ENCODE peak calls at places on chromosomes 13 and 19, in five cellular contexts. J is ovary, A is GM23338, O is fibroblast of lung, T is uterus. N is an unnamed sample.

GRCh38 chr13:107025991-107026390 is 458.1 kb upstream of the ARGLU1 start:
- DNase-seq in A (no peak), T (peak; percentile 19), O (peak; percentile 77), J (no peak), N (no peak)

GRCh38 chr19:43639507-43640423 is at the start of gene CADM4:
- DNase-seq in J (peak; percentile 65), T (peak; percentile 36), O (no peak), A (peak; percentile 57), N (peak; percentile 79)

GRCh38 chr13:96652506-96652905 is 341.8 kb downstream of the OXGR1 start:
- DNase-seq in O (peak; percentile 3), J (no peak), T (no peak), A (no peak), N (no peak)

GRCh38 chr13:105389373-105389772 is 1146.1 kb downstream of the EFNB2 start:
- DNase-seq in O (no peak), T (no peak), A (no peak), J (no peak), N (no peak)

GRCh38 chr19:31408460-31409124 is 59.4 kb upstream of the TSHZ3 start:
- DNase-seq in J (no peak), O (peak; percentile 85), T (peak; percentile 22), A (no peak), N (no peak)

GRCh38 chr19:35436477-35437141 is 11.4 kb upstream of the FFAR2 start:
- DNase-seq in T (no peak), J (peak; percentile 46), A (no peak), O (peak; percentile 63), N (no peak)

GRCh38 chr13:100465558-100465957 is 123.0 kb downstream of the GGACT start:
- DNase-seq in J (no peak), T (no peak), O (no peak), A (no peak), N (no peak)

GRCh38 chr13:51541809-51542258 is 42.4 kb upstream of the WDFY2 start:
- DNase-seq in T (peak; percentile 39), O (no peak), J (no peak), A (no peak), N (no peak)

GRCh38 chr13:40639226-40639681 is 27.2 kb downstream of the FOXO1 start:
- DNase-seq in O (peak; percentile 53), A (no peak), J (no peak), T (no peak), N (no peak)

GRCh38 chr13:51822106-51822840 is 18.3 kb upstream of the DHRS12 start:
- DNase-seq in J (no peak), O (no peak), A (no peak), T (no peak), N (no peak)

GRCh38 chr13:20798027-20798426 is 24.3 kb upstream of the EEF1AKMT1 start:
- DNase-seq in T (no peak), A (no peak), J (no peak), O (no peak), N (no peak)

GRCh38 chr13:112454648-112455334 is 78.6 kb downstream of the SPACA7 start:
- DNase-seq in A (no peak), T (no peak), O (no peak), J (no peak), N (no peak)

GRCh38 chr13:40375522-40376171 is 290.8 kb downstream of the FOXO1 start:
- DNase-seq in O (no peak), A (no peak), J (no peak), T (no peak), N (no peak)

GRCh38 chr13:33606692-33607091 is 211.3 kb upstream of the RFC3 start:
- DNase-seq in J (no peak), A (peak; percentile 59), O (peak; percentile 20), T (no peak), N (no peak)

GRCh38 chr13:39353988-39354387 is 249.0 kb downstream of the LHFPL6 start:
- DNase-seq in O (peak; percentile 21), J (no peak), T (no peak), A (no peak), N (no peak)

GRCh38 chr13:102907886-102908515 is 62.2 kb downstream of the ERCC5 start:
- DNase-seq in O (no peak), J (no peak), A (no peak), T (no peak), N (no peak)

GRCh38 chr19:55646889-55647731 is 902 bp upstream of the CCDC106 start:
- DNase-seq in A (no peak), O (no peak), T (no peak), J (no peak), N (no peak)

GRCh38 chr13:95502216-95502615 is 50.3 kb upstream of the CLDN10 start:
- DNase-seq in O (no peak), T (no peak), J (no peak), A (no peak), N (no peak)

GRCh38 chr13:47901451-47901850 is 99.6 kb downstream of the SUCLA2 start:
- DNase-seq in T (no peak), O (no peak), A (no peak), J (no peak), N (no peak)

GRCh38 chr19:49453013-49453756 is at the start of gene ALDH16A1:
- DNase-seq in J (peak; percentile 98), O (peak; percentile 98), A (peak; percentile 100), T (peak; percentile 98), N (peak; percentile 100)

GRCh38 chr13:51832471-51833152 is 12.4 kb downstream of the TMEM272 start:
- DNase-seq in T (no peak), O (peak; percentile 28), A (peak; percentile 43), J (no peak), N (no peak)

GRCh38 chr19:722553-723101 is 13.9 kb downstream of the PALM start:
- DNase-seq in T (peak; percentile 54), J (peak; percentile 64), O (no peak), A (no peak), N (peak; percentile 82)

GRCh38 chr19:34041922-34042521 is 130.3 kb upstream of the LSM14A start:
- DNase-seq in T (peak; percentile 19), A (peak; percentile 88), J (peak; percentile 72), O (peak; percentile 37), N (peak; percentile 87)

GRCh38 chr19:28609944-28610343 is 603.0 kb downstream of the UQCRFS1 start:
- DNase-seq in O (no peak), A (no peak), J (no peak), T (no peak), N (no peak)
- H3K4me1 ChIP-seq in O (no peaks in the 10 kb centered on the region), A (no peaks in the 10 kb centered on the region), J (no peaks in the 10 kb centered on the region), T (no peaks in the 10 kb centered on the region), N (no peaks in the 10 kb centered on the region)

GRCh38 chr13:69567514-69567913 is 540.1 kb upstream of the ATXN8OS start:
- DNase-seq in T (no peak), J (no peak), A (no peak), O (no peak), N (no peak)

GRCh38 chr13:69566104-69566716 is 541.4 kb upstream of the ATXN8OS start:
- DNase-seq in T (no peak), O (no peak), A (no peak), J (no peak), N (no peak)

DNA sequence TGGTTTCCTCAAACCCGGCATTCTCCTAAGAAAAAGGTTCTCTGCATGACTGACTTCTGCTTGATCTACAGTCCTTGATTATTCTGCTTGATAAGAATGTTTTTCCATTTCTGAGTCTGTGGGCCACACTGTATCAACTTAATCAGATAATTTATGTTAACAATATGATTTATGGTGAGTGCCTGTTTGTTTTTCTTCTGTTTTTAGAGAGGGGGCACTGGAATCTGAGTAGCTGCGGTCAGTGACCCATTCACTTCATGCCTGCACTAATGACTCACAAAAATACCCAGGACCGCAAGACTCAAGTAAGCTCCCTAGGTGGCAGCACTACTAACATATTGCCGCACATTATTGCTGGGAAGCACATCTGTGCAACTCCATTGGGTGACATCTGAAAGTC is 542.3 kb upstream of the ATXN8OS start:
- DNase-seq in T (no peak), O (peak; percentile 41), A (peak; percentile 80), J (no peak), N (no peak)
- TF ChIP-seq CTCF in T (no peak), O (no peak), A (peak; percentile 75), J (no peak), N (no peak)

GRCh38 chr13:49585220-49586157 is at the start of gene RCBTB1:
- DNase-seq in T (peak; percentile 55), J (peak; percentile 72), O (peak; percentile 58), A (peak; percentile 86), N (peak; percentile 93)

GRCh38 chr13:49584771-49585182 is 581 bp downstream of the RCBTB1 start:
- DNase-seq in A (peak; percentile 31), J (no peak), T (no peak), O (no peak), N (no peak)

GRCh38 chr13:49586717-49587116 is 1.4 kb upstream of the RCBTB1 start:
- DNase-seq in J (no peak), T (no peak), O (no peak), A (no peak), N (no peak)

DNA sequence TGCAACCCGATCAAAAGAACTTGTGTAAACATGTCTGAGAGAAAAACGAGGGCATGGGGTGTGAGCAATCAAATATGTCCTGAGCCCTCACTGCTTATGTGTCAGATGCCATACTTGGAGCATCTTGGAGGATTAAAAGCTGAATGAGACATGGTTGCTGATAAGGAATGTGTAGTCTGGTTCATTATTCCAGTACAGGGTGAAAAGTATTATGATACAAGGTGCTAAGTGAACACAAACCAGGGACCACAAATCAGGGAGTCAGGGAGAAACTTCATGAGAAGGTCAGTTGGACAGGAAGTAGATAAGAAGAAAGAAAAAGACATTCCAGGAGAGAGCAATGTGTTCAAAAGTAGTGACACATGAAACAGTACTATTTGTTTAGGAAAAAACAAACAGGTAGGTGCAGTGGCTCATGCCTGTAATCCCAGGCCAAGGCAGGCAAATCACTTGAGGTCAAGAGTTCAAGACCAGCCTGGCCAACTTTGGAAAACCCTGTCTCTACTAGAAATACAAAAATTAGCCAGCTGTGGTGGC is 2.0 kb upstream of the RCBTB1 start:
- DNase-seq in O (peak; percentile 30), T (no peak), A (no peak), J (no peak), N (no peak)
- H3K27ac ChIP-seq in O (no peak overlapping the region), T (no peak overlapping the region), A (no peak overlapping the region), J (no peak overlapping the region), N (no peak overlapping the region)

DNA sequence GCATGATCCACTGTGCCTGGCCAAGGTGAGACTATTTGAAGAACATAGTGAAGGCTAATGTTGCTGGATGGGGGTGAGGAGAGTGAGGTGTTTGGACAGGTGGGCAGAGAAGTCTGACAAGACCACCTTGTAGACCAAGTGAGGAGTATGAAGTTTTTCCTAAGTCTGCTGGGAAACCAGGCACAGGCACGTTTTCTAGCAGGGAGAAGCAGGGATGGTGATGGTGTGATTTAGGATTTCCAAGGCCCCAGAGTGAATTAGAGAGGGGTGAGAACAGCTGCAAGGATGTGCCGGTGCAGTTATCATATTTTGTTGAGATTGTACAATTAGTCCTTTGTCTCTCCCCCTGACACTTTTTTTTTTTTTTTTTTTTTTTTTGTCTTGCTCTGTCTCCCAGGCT is 5.6 kb upstream of the PKN1 start:
- DNase-seq in T (no peak), O (no peak), A (no peak), J (no peak), N (no peak)
- H3K4me1 ChIP-seq in T (no peaks in the 10 kb centered on the region), O (no peaks in the 10 kb centered on the region), A (peaks cover 3% of the 10 kb centered on the region), J (no peaks in the 10 kb centered on the region), N (no peaks in the 10 kb centered on the region)

DNA sequence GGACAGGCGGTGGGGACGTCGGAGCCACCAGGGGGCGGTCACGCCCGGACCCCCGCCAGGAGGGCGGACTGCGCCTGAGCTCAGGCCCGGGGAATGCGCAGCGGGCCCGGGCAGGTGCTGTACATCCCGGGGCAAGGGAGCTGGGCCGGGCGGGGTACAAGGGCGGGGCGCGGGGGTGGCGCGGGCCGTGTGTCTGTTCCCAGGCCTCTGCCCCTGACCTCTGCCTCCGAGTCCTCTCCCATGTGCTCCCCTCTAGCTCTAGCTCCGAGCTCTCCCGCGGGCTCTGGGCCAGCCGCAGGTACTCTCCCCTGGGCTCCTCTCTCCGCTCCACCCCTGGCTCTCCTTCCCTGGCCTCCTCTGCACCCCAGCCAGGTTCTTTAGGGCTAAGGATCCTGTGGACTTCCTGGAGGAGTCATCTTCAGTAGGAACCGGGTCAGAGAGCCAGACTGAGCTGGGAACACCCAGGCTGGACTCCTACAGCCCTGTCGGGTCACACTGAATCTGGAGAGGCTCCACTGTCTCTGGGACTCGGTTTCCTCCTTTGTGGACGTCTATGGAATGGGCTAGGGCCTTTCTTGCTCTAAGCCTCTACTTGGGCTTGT is 2.3 kb downstream of the PPP1R13L start:
- DNase-seq in A (peak; percentile 88), J (no peak), O (no peak), T (no peak), N (peak; percentile 85)
- TF ChIP-seq CTCF in A (no peak), J (no peak), O (peak; percentile 28), T (no peak), N (no peak)